ENCODE peak calls at places on chromosomes 4 and X, in seven cellular contexts. T, D, E, Z, F, W and I are unnamed samples.

GRCh38 chrX:152206426-152206825 is 68.0 kb upstream of the MAGEA10 start:
- DNase-seq in E (no peak), D (no peak), W (no peak), T (no peak), F (no peak), Z (no peak), I (no peak)

GRCh38 chrX:1106478-1107210 is 105.8 kb downstream of the CRLF2 start:
- DNase-seq in D (no peak), T (no peak), Z (no peak), E (peak; percentile 23), W (no peak), F (no peak), I (no peak)

GRCh38 chr4:156420557-156420956 is 466.9 kb upstream of the CTSO start:
- DNase-seq in E (no peak), W (no peak), F (no peak), D (no peak), T (no peak), Z (no peak), I (no peak)

GRCh38 chr4:2395038-2395437 is 23.4 kb downstream of the ZFYVE28 start:
- DNase-seq in W (no peak), E (no peak), D (no peak), Z (no peak), F (no peak), T (no peak), I (no peak)

GRCh38 chr4:111530446-111530845 is 614.8 kb upstream of the FAM241A start:
- DNase-seq in Z (no peak), D (no peak), W (no peak), F (no peak), E (no peak), T (no peak), I (no peak)

GRCh38 chr4:122489061-122489460 is 32.5 kb upstream of the IL2 start:
- DNase-seq in T (no peak), F (no peak), E (no peak), W (no peak), Z (no peak), D (no peak), I (peak; percentile 52)

GRCh38 chrX:106874075-106874474 is 29.1 kb downstream of the RIPPLY1 start:
- DNase-seq in Z (peak; percentile 80), F (no peak), W (peak; percentile 9), E (peak; percentile 33), D (peak; percentile 20), T (no peak), I (peak; percentile 57)

GRCh38 chr4:90582087-90582486 is 454.9 kb downstream of the CCSER1 start:
- DNase-seq in Z (no peak), T (no peak), F (no peak), D (no peak), E (no peak), W (no peak), I (no peak)

GRCh38 chr4:8910822-8911310 is 39.2 kb upstream of the HMX1 start:
- DNase-seq in E (no peak), Z (no peak), T (peak; percentile 29), F (peak; percentile 5), W (no peak), D (no peak), I (no peak)

GRCh38 chr4:99323761-99324160 is 2.6 kb upstream of the ADH1B start:
- DNase-seq in Z (no peak), T (no peak), W (no peak), E (no peak), F (no peak), D (no peak), I (no peak)

GRCh38 chrX:108397627-108398392 is 40.4 kb downstream of the COL4A6 start:
- DNase-seq in T (no peak), F (no peak), W (no peak), D (no peak), Z (no peak), E (no peak), I (no peak)

GRCh38 chrX:123959281-123960063 is 2.0 kb upstream of the STAG2 start:
- DNase-seq in T (peak; percentile 63), F (peak; percentile 50), E (peak; percentile 54), Z (no peak), W (no peak), D (no peak), I (peak; percentile 74)

GRCh38 chr4:150769235-150769634 is 187.3 kb downstream of the MAB21L2 start:
- DNase-seq in T (no peak), F (peak; percentile 29), E (peak; percentile 47), Z (no peak), D (no peak), W (no peak), I (peak; percentile 86)

GRCh38 chr4:133095591-133095990 is 53.5 kb upstream of the PCDH10 start:
- DNase-seq in D (no peak), W (no peak), F (no peak), Z (no peak), E (no peak), T (no peak), I (no peak)

GRCh38 chrX:29488919-29489318 is 726.4 kb upstream of the MAGEB2 start:
- DNase-seq in D (no peak), T (no peak), W (no peak), F (no peak), E (no peak), Z (no peak), I (peak; percentile 86)

GRCh38 chr4:142452132-142452855 is 393.8 kb downstream of the INPP4B start:
- DNase-seq in Z (no peak), F (no peak), D (no peak), W (no peak), E (no peak), T (no peak), I (no peak)